ENCODE peak calls at places on chromosome 11, in five cellular contexts. One of them, this sample, is unnamed.

GRCh38 chr11:38089728-38090127 is 1491.7 kb upstream of the RAG2 start:
- DNase-seq in A549: no peak
- DNase-seq in uterus: no peak
- DNase-seq in IMR-90: no peak
- DNase-seq in ovary: no peak
- DNase-seq in this sample: no peak

GRCh38 chr11:63719987-63720386 is 38.7 kb downstream of the RTN3 start:
- DNase-seq in A549: no peak
- DNase-seq in ovary: no peak
- DNase-seq in IMR-90: peak
- DNase-seq in uterus: no peak
- DNase-seq in this sample: no peak

GRCh38 chr11:65538232-65538914 is 13.5 kb downstream of the SCYL1 start:
- DNase-seq in A549: no peak
- DNase-seq in IMR-90: no peak
- DNase-seq in ovary: peak
- DNase-seq in uterus: no peak
- DNase-seq in this sample: peak

GRCh38 chr11:1298695-1299492 is 10.5 kb downstream of the TOLLIP start:
- DNase-seq in ovary: peak
- DNase-seq in uterus: peak
- DNase-seq in A549: peak
- DNase-seq in IMR-90: peak
- DNase-seq in this sample: peak

GRCh38 chr11:58621586-58622262 is 741 bp upstream of the CNTF start:
- DNase-seq in ovary: no peak
- DNase-seq in uterus: no peak
- DNase-seq in IMR-90: no peak
- DNase-seq in A549: no peak
- DNase-seq in this sample: no peak

GRCh38 chr11:2166091-2166851 is 5.3 kb upstream of the INS start:
- DNase-seq in IMR-90: no peak
- DNase-seq in ovary: peak
- DNase-seq in uterus: no peak
- DNase-seq in A549: no peak
- DNase-seq in this sample: no peak

GRCh38 chr11:83979593-83979992 is 693.4 kb upstream of the CCDC90B start:
- DNase-seq in A549: no peak
- DNase-seq in IMR-90: no peak
- DNase-seq in uterus: no peak
- DNase-seq in ovary: no peak
- DNase-seq in this sample: no peak

GRCh38 chr11:2792376-2793250 is 92.8 kb upstream of the KCNQ1OT1 start:
- DNase-seq in ovary: peak
- DNase-seq in A549: no peak
- DNase-seq in uterus: peak
- DNase-seq in IMR-90: no peak
- DNase-seq in this sample: peak

GRCh38 chr11:75667831-75668507 is 869 bp downstream of the MAP6 start:
- DNase-seq in ovary: peak
- DNase-seq in uterus: peak
- DNase-seq in IMR-90: peak
- DNase-seq in A549: peak
- DNase-seq in this sample: peak

GRCh38 chr11:134527382-134528243 is 115.6 kb upstream of the B3GAT1 start:
- DNase-seq in A549: no peak
- DNase-seq in ovary: no peak
- DNase-seq in IMR-90: no peak
- DNase-seq in uterus: no peak
- DNase-seq in this sample: peak

GRCh38 chr11:65952052-65952521 is 6.8 kb downstream of the TSGA10IP start:
- DNase-seq in A549: no peak
- DNase-seq in ovary: no peak
- DNase-seq in IMR-90: no peak
- DNase-seq in uterus: no peak
- DNase-seq in this sample: no peak

GRCh38 chr11:26227311-26227710 is 104.6 kb upstream of the ANO3 start:
- DNase-seq in IMR-90: peak
- DNase-seq in uterus: no peak
- DNase-seq in A549: peak
- DNase-seq in ovary: no peak
- DNase-seq in this sample: no peak

GRCh38 chr11:46420513-46420912 is 28.9 kb upstream of the CHRM4 start:
- DNase-seq in A549: no peak
- DNase-seq in ovary: no peak
- DNase-seq in IMR-90: no peak
- DNase-seq in uterus: no peak
- DNase-seq in this sample: no peak

GRCh38 chr11:80916180-80916811 is 1475.5 kb upstream of the TENM4 start:
- DNase-seq in IMR-90: no peak
- DNase-seq in A549: no peak
- DNase-seq in ovary: no peak
- DNase-seq in uterus: no peak
- DNase-seq in this sample: no peak

GRCh38 chr11:133570376-133570775 is 38.1 kb upstream of the OPCML start:
- DNase-seq in ovary: no peak
- DNase-seq in A549: no peak
- DNase-seq in uterus: no peak
- DNase-seq in IMR-90: no peak
- DNase-seq in this sample: no peak

GRCh38 chr11:67732045-67732787 is 57.8 kb upstream of the ALDH3B2 start:
- DNase-seq in A549: peak
- DNase-seq in ovary: no peak
- DNase-seq in IMR-90: no peak
- DNase-seq in uterus: no peak
- DNase-seq in this sample: no peak

GRCh38 chr11:9850224-9850895 is 186.5 kb downstream of the SWAP70 start:
- DNase-seq in ovary: no peak
- DNase-seq in A549: no peak
- DNase-seq in IMR-90: peak
- DNase-seq in uterus: no peak
- DNase-seq in this sample: no peak

GRCh38 chr11:109000531-109000930 is 335.7 kb downstream of the DDX10 start:
- DNase-seq in ovary: no peak
- DNase-seq in IMR-90: no peak
- DNase-seq in A549: no peak
- DNase-seq in uterus: no peak
- DNase-seq in this sample: no peak

GRCh38 chr11:96124155-96124554 is 200.2 kb upstream of the MTMR2 start:
- DNase-seq in uterus: no peak
- DNase-seq in A549: no peak
- DNase-seq in ovary: no peak
- DNase-seq in IMR-90: no peak
- DNase-seq in this sample: no peak

GRCh38 chr11:73655686-73656085 is 9.3 kb downstream of the PLEKHB1 start:
- DNase-seq in uterus: no peak
- DNase-seq in A549: no peak
- DNase-seq in IMR-90: no peak
- DNase-seq in ovary: no peak
- DNase-seq in this sample: no peak

GRCh38 chr11:131824766-131825165 is 454.4 kb downstream of the NTM start:
- DNase-seq in ovary: no peak
- DNase-seq in A549: no peak
- DNase-seq in IMR-90: peak
- DNase-seq in uterus: no peak
- DNase-seq in this sample: no peak

GRCh38 chr11:32893947-32894827 is 1.6 kb downstream of the QSER1 start:
- DNase-seq in uterus: no peak
- DNase-seq in A549: peak
- DNase-seq in IMR-90: peak
- DNase-seq in ovary: peak
- DNase-seq in this sample: no peak

GRCh38 chr11:130798801-130799200 is 117.5 kb downstream of the SNX19 start:
- DNase-seq in A549: no peak
- DNase-seq in ovary: no peak
- DNase-seq in uterus: no peak
- DNase-seq in IMR-90: no peak
- DNase-seq in this sample: no peak

GRCh38 chr11:130796828-130797227 is 119.5 kb downstream of the SNX19 start:
- DNase-seq in uterus: no peak
- DNase-seq in A549: no peak
- DNase-seq in ovary: no peak
- DNase-seq in IMR-90: no peak
- DNase-seq in this sample: no peak

GRCh38 chr11:130802567-130802966 is 113.7 kb downstream of the SNX19 start:
- DNase-seq in IMR-90: no peak
- DNase-seq in uterus: no peak
- DNase-seq in A549: no peak
- DNase-seq in ovary: no peak
- DNase-seq in this sample: no peak

GRCh38 chr11:130801287-130802146 is 114.8 kb downstream of the SNX19 start:
- DNase-seq in ovary: no peak
- DNase-seq in uterus: no peak
- DNase-seq in IMR-90: peak
- DNase-seq in A549: no peak
- DNase-seq in this sample: no peak

GRCh38 chr11:130798280-130798679 is 118.0 kb downstream of the SNX19 start:
- DNase-seq in IMR-90: peak
- DNase-seq in uterus: no peak
- DNase-seq in ovary: no peak
- DNase-seq in A549: no peak
- DNase-seq in this sample: no peak
- H3K27ac ChIP-seq in IMR-90: no peak
- H3K27ac ChIP-seq in uterus: no peak
- H3K27ac ChIP-seq in ovary: no peak
- H3K27ac ChIP-seq in A549: no peak
- H3K27ac ChIP-seq in this sample: no peak

GRCh38 chr11:120293038-120293800 is 31.9 kb upstream of the TLCD5 start:
- DNase-seq in ovary: no peak
- DNase-seq in uterus: no peak
- DNase-seq in A549: no peak
- DNase-seq in IMR-90: no peak
- DNase-seq in this sample: no peak

GRCh38 chr11:120290945-120291344 is 34.2 kb upstream of the TLCD5 start:
- DNase-seq in uterus: no peak
- DNase-seq in A549: no peak
- DNase-seq in ovary: no peak
- DNase-seq in IMR-90: no peak
- DNase-seq in this sample: no peak

GRCh38 chr11:120296554-120296953 is 28.5 kb upstream of the TLCD5 start:
- DNase-seq in ovary: no peak
- DNase-seq in A549: no peak
- DNase-seq in IMR-90: no peak
- DNase-seq in uterus: no peak
- DNase-seq in this sample: no peak

GRCh38 chr11:120295110-120295509 is 30.0 kb upstream of the TLCD5 start:
- DNase-seq in IMR-90: no peak
- DNase-seq in ovary: no peak
- DNase-seq in uterus: no peak
- DNase-seq in A549: no peak
- DNase-seq in this sample: no peak

DNA sequence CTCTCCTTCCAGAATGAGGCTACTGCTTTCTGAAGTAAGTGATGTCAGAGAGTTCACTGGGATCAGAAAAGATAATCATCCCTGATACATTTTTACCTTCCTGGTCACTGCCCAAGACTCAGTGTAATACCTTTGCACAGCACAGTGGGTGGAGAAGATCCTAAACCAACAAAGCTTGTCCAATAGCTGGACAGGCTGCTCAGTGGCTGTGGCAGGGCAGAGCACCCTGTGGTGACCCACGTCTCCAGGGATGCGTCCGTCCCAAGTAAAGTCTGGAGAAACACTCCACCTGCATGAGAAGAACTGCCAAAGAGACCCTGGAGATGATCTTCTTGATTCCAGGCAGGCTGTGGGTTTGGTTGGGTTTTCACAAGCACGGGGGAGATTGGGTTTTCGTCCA is 31.0 kb upstream of the TLCD5 start:
- DNase-seq in ovary: no peak
- DNase-seq in IMR-90: no peak
- DNase-seq in A549: no peak
- DNase-seq in uterus: no peak
- DNase-seq in this sample: no peak
- TF ChIP-seq POLR2A in ovary: no peak
- TF ChIP-seq POLR2A in IMR-90: no peak
- TF ChIP-seq POLR2A in A549: no peak
- TF ChIP-seq POLR2A in uterus: no peak
- TF ChIP-seq POLR2A in this sample: no peak

GRCh38 chr11:114154271-114155047 is 94.9 kb downstream of the ZBTB16 start:
- DNase-seq in ovary: peak
- DNase-seq in uterus: no peak
- DNase-seq in A549: no peak
- DNase-seq in IMR-90: no peak
- DNase-seq in this sample: no peak

GRCh38 chr11:114151631-114152030 is 92.1 kb downstream of the ZBTB16 start:
- DNase-seq in uterus: no peak
- DNase-seq in ovary: no peak
- DNase-seq in A549: no peak
- DNase-seq in IMR-90: no peak
- DNase-seq in this sample: no peak

GRCh38 chr11:114152162-114152561 is 92.7 kb downstream of the ZBTB16 start:
- DNase-seq in uterus: no peak
- DNase-seq in IMR-90: no peak
- DNase-seq in ovary: no peak
- DNase-seq in A549: no peak
- DNase-seq in this sample: no peak

GRCh38 chr11:114153224-114153623 is 93.7 kb downstream of the ZBTB16 start:
- DNase-seq in uterus: no peak
- DNase-seq in IMR-90: no peak
- DNase-seq in ovary: no peak
- DNase-seq in A549: no peak
- DNase-seq in this sample: peak

GRCh38 chr11:114152785-114153184 is 93.3 kb downstream of the ZBTB16 start:
- DNase-seq in uterus: no peak
- DNase-seq in A549: no peak
- DNase-seq in ovary: no peak
- DNase-seq in IMR-90: no peak
- DNase-seq in this sample: no peak
- H3K27ac ChIP-seq in uterus: peak
- H3K27ac ChIP-seq in A549: no peak
- H3K27ac ChIP-seq in ovary: peak
- H3K27ac ChIP-seq in IMR-90: no peak
- H3K27ac ChIP-seq in this sample: peak

DNA sequence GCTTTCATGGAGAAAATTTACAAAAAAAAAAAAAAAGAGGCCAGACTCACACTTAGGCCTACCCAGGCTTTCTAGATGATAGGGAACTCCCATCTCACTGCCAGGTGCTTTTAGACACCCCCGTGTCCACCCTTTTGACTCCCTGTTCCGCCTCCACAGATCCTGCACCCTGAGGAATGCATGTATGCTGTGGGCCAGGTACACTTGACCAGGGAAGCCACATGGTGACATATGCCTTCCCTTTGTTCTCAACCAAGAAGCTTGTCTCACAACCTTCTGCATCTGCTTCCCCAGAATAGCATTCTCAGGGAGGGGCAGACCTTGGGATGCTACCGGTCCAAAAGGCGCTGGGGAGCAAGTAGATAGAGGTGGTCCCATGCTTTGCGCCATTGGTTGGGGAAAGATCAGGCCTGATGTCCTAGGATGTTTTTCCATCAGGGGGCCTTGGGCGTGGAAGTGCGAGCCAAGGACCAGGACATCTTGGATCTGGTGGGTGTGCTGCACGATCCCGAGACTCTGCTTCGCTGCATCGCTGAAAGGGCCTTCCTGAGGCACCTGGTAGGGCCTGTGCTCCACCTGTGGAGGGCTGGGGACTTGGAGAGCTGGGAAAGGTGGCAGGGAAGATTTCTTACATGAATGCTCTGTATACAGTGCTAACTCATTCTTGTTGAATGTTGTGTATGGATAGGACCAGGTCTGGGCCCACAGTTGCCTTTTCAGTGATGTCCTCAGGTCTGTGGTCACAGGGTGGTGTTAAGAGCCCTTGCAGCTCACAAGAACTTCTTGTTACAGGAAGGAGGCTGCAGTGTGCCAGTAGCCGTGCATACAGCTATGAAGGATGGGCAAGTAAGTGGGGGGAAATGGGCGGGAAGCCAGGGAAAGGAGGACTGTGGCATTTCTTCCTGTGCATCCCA is 7.5 kb downstream of the HMBS start:
- DNase-seq in ovary: no peak
- DNase-seq in IMR-90: no peak
- DNase-seq in A549: no peak
- DNase-seq in uterus: no peak
- DNase-seq in this sample: no peak
- TF ChIP-seq POLR2A in ovary: no peak
- TF ChIP-seq POLR2A in IMR-90: no peak
- TF ChIP-seq POLR2A in A549: peak
- TF ChIP-seq POLR2A in uterus: no peak
- TF ChIP-seq POLR2A in this sample: no peak